ENCODE peak calls at places on chromosome 17, in seven cellular contexts. K is heart right ventricle, B is brain microvascular endothelial cell, D is stomach, Y is GM12878, G is OCI-LY7, Q is mesendoderm. W is an unnamed sample.

GRCh38 chr17:42629420-42630009 is 20.0 kb downstream of the TUBG1 start:
- DNase-seq in K (no peak), Q (no peak), Y (no peak), B (no peak), G (no peak), D (no peak), W (no peak)

GRCh38 chr17:54945671-54946070 is 22.8 kb downstream of the COX11 start:
- DNase-seq in Y (no peak), Q (no peak), G (no peak), K (no peak), B (no peak), D (no peak), W (no peak)

GRCh38 chr17:40124279-40125141 is 2.7 kb downstream of the MSL1 start:
- DNase-seq in G (no peak), K (no peak), Q (peak), B (no peak), Y (no peak), D (no peak), W (no peak)

GRCh38 chr17:80257716-80258213 is 2.9 kb upstream of the RNF213 start:
- DNase-seq in K (no peak), Y (no peak), Q (peak), D (no peak), B (no peak), G (no peak), W (no peak)

GRCh38 chr17:2366747-2367494 is 29.6 kb downstream of the SGSM2 start:
- DNase-seq in Q (peak), B (no peak), Y (no peak), D (no peak), K (no peak), G (no peak), W (no peak)

GRCh38 chr17:56142325-56142724 is 10.9 kb upstream of the ANKFN1 start:
- DNase-seq in D (no peak), K (no peak), G (no peak), B (no peak), Y (no peak), Q (no peak), W (no peak)

GRCh38 chr17:79815836-79816371 is 19.0 kb upstream of the CBX8 start:
- DNase-seq in B (no peak), Q (no peak), D (no peak), K (no peak), Y (no peak), G (no peak), W (no peak)

GRCh38 chr17:15910791-15911190 is 34.1 kb upstream of the ADORA2B start:
- DNase-seq in Y (no peak), B (no peak), K (no peak), D (no peak), G (no peak), Q (no peak), W (no peak)

GRCh38 chr17:55442953-55443683 is 21.5 kb upstream of the MMD start:
- DNase-seq in G (no peak), Q (no peak), D (no peak), K (no peak), Y (no peak), B (no peak), W (no peak)

DNA sequence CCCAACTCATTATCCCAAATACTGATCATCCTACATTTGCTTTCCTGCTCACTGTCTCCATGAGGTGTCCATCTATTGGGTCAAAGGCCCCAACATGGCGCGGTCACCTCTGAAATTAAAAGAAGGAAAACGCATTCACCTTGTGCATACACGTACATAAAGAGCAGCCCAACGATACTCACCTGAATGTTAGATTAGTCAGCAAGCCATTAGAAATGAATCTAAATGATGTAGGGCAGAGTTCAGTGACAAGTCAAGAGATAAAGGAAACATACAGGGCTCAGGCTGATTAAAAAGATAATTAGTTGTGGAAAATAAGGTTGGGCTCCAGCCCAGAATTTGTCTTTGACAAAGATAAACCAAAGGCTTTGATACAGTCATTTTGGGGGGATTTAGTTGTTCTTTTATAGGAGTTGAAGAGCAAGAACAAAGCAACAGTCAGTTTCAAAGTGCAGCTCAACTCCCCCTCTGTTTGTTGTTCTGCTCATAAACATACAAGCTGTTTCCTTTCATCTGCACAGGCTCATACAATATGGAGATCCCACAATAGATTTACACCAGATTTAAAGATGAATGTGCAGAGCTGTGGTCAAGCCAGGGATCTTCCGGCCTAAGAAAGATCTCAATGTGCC is 21.1 kb downstream of the NXPH3 start:
- DNase-seq in Y (no peak), B (no peak), G (no peak), Q (no peak), D (no peak), K (no peak), W (no peak)
- H3K27ac ChIP-seq in Y (no peak), B (no peak), G (no peak), Q (no peak), D (no peak), K (no peak), W (no peak)

GRCh38 chr17:38740016-38740415 is 8.1 kb downstream of the PCGF2 start:
- DNase-seq in G (no peak), K (no peak), Y (no peak), Q (no peak), D (no peak), B (no peak), W (no peak)
- H3K27ac ChIP-seq in G (no peak), K (no peak), Y (no peak), Q (no peak), D (no peak), B (no peak), W (no peak)

DNA sequence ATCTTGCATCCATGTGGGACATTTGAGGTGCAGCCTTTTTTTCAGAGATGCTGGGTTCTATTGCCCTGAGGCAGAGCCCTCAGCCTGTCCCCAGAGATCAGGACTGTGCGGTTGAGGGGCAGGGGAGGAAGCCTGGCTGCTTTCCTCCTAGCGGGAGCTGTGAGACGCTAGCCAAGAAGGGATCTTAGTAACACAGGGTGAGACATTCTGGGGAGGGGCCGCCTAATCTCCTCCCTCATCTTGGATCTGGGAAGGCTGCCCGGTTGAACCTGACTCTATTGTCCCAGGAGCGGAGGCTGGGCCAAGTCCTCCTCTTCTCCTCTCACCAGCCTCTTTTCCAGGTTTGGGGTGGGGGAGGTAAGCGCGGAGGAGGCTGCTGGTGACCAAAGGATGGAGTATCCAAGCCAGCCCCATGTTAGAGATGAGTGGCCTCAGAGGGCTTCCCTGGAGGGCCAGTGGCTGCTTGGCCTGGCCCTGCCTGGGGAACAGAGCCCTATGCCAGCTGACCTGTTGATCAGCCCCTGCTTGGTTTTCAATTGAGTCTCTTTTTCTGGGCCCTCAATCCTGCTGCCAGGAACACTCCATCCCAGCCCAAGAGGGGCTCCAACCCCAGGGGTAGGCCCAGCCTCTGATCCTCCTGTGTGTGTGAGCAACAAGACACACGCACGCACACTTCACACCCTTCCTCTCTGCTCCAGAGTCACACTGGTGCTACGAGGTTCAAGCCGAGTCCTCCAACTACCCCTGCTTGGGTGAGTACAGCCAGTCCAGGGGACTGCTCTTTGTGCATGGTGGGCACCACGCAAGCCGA is 5.0 kb downstream of the CA4 start:
- DNase-seq in Q (no peak), D (peak), B (peak), G (no peak), K (peak), Y (no peak), W (no peak)
- H3K27ac ChIP-seq in Q (no peak), D (no peak), B (no peak), G (no peak), K (peak), Y (no peak), W (no peak)

GRCh38 chr17:77420476-77420803 is 279.7 kb downstream of the SEC14L1 start:
- DNase-seq in G (no peak), B (no peak), D (no peak), Q (no peak), Y (no peak), K (no peak), W (no peak)
- H3K27ac ChIP-seq in G (peak), B (peak), D (peak), Q (peak), Y (peak), K (peak), W (peak)

GRCh38 chr17:77959926-77960521 is 1.5 kb downstream of the TNRC6C start:
- DNase-seq in D (no peak), Q (peak), Y (no peak), G (peak), K (peak), B (no peak), W (peak)
- H3K27ac ChIP-seq in D (peak), Q (no peak), Y (no peak), G (no peak), K (peak), B (no peak), W (peak)

GRCh38 chr17:82023447-82024241 is 539 bp downstream of the LRRC45 start:
- DNase-seq in D (no peak), Q (peak), G (peak), Y (no peak), K (no peak), B (no peak), W (no peak)

GRCh38 chr17:82020874-82021727 is 1.6 kb downstream of the CENPX start:
- DNase-seq in Y (no peak), K (peak), B (peak), Q (peak), D (peak), G (peak), W (peak)

GRCh38 chr17:82021728-82022309 is 859 bp downstream of the CENPX start:
- DNase-seq in B (no peak), Y (no peak), D (no peak), K (no peak), Q (no peak), G (peak), W (no peak)

GRCh38 chr17:82022981-82023446 is at the start of gene LRRC45:
- DNase-seq in K (peak), B (peak), G (peak), Q (peak), Y (peak), D (peak), W (peak)

GRCh38 chr17:82022310-82022980 is at the start of gene CENPX:
- DNase-seq in B (no peak), Y (no peak), K (no peak), Q (no peak), G (no peak), D (no peak), W (no peak)
- H3K27ac ChIP-seq in B (no peak), Y (peak), K (peak), Q (no peak), G (peak), D (peak), W (peak)

DNA sequence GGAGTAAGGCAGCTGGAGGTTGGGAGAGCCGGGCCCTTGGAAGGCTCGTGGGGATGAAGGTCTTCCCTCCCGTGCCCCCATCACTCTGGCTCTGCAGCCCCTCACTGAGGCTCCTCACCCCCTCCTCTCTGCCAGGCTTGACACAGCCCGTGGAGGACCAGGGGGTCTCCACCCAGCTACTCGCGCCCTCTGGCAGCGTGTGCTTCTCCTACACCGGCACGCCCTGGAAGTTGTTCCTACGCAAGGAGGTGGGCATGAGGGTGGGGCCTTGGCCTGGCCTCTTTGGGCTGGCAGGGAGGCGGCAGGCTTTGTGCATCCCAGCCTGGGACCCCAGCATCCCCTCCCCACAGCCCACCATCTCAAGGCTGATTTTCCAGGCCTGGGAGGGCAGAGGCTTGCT is 15.6 kb upstream of the SMIM5 start:
- DNase-seq in G (no peak), Y (no peak), B (no peak), Q (no peak), D (no peak), K (no peak), W (no peak)
- H3K27ac ChIP-seq in G (no peak), Y (no peak), B (no peak), Q (no peak), D (no peak), K (no peak), W (no peak)

GRCh38 chr17:81396278-81396721 is 1.0 kb downstream of the BAHCC1 start:
- DNase-seq in Y (no peak), K (no peak), D (no peak), B (no peak), G (no peak), Q (no peak), W (no peak)

GRCh38 chr17:81395600-81396277 is 482 bp downstream of the BAHCC1 start:
- DNase-seq in Q (no peak), Y (no peak), B (no peak), D (no peak), G (no peak), K (no peak), W (no peak)

GRCh38 chr17:81398170-81398854 is 3.1 kb downstream of the BAHCC1 start:
- DNase-seq in Y (no peak), B (no peak), G (no peak), D (no peak), Q (peak), K (no peak), W (no peak)

GRCh38 chr17:81397314-81398169 is 2.3 kb downstream of the BAHCC1 start:
- DNase-seq in K (no peak), G (no peak), Q (peak), D (peak), Y (no peak), B (no peak), W (no peak)

GRCh38 chr17:81396722-81397313 is 1.6 kb downstream of the BAHCC1 start:
- DNase-seq in Y (no peak), B (no peak), K (no peak), D (peak), G (no peak), Q (peak), W (peak)
- H3K27ac ChIP-seq in Y (no peak), B (peak), K (peak), D (peak), G (no peak), Q (peak), W (no peak)

GRCh38 chr17:4839965-4840892 is 7.1 kb downstream of the MINK1 start:
- DNase-seq in Q (no peak), Y (no peak), B (no peak), K (no peak), G (no peak), D (no peak), W (no peak)

GRCh38 chr17:4838306-4838785 is 5.2 kb downstream of the MINK1 start:
- DNase-seq in G (no peak), B (no peak), Q (no peak), D (no peak), Y (no peak), K (no peak), W (no peak)

GRCh38 chr17:4839221-4839620 is 6.1 kb downstream of the MINK1 start:
- DNase-seq in Q (no peak), D (no peak), B (no peak), Y (no peak), K (no peak), G (no peak), W (no peak)

GRCh38 chr17:4842376-4842775 is 9.2 kb downstream of the MINK1 start:
- DNase-seq in D (no peak), G (no peak), K (no peak), B (no peak), Y (no peak), Q (no peak), W (no peak)

DNA sequence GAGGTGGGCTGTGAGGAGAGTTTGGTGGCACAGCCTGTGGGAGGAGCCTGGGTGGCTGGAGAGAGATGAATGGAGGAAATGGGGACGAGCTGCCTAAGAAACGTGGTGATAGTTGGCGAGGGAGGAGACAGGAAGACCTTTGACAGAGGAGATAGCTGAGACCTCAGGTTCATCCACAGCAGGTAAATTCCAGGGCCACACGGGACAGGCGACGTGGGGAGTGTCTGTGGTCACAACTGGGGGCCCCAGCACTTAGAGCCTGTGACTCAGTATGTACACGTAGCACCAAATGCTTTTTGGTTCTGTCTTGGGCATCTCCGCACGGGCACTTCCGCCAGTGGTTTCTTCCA is 7.7 kb downstream of the MINK1 start:
- DNase-seq in D (no peak), B (no peak), G (no peak), Q (no peak), K (no peak), Y (no peak), W (no peak)
- H3K27ac ChIP-seq in D (no peak), B (no peak), G (no peak), Q (no peak), K (no peak), Y (no peak), W (no peak)